ENCODE peak calls at places on chromosomes 5 and 9, in five cellular contexts. L is CD4-positive, CD25-positive, alpha-beta regulatory T cell; I is fibroblast of pulmonary artery; M is dorsolateral prefrontal cortex; A is AG04450. W is an unnamed sample.

GRCh38 chr5:135821802-135822201 is 12.7 kb upstream of the SLC25A48 start:
- DNase-seq in L (no peak), I (no peak), M (no peak), A (no peak), W (no peak)

GRCh38 chr9:22469928-22470544 is 23.4 kb downstream of the DMRTA1 start:
- DNase-seq in L (peak; percentile 39), I (peak; percentile 39), M (peak; percentile 15), A (no peak), W (peak; percentile 12)

GRCh38 chr5:177310332-177310731 is 1.4 kb downstream of the MXD3 start:
- DNase-seq in L (no peak), I (no peak), M (no peak), A (no peak), W (no peak)

GRCh38 chr9:10921671-10922070 is 308.9 kb upstream of the PTPRD start:
- DNase-seq in L (no peak), I (no peak), M (no peak), A (no peak), W (no peak)

GRCh38 chr5:69048233-69048632 is 45.6 kb upstream of the SLC30A5 start:
- DNase-seq in L (peak; percentile 5), I (no peak), M (no peak), A (no peak), W (no peak)

GRCh38 chr5:75885849-75886596 is 168.8 kb upstream of the POC5 start:
- DNase-seq in L (peak; percentile 1), I (no peak), M (no peak), A (no peak), W (no peak)

GRCh38 chr9:114448706-114449105 is 56.6 kb downstream of the WHRN start:
- DNase-seq in L (no peak), I (peak; percentile 3), M (peak; percentile 5), A (no peak), W (peak; percentile 82)

GRCh38 chr5:80492741-80493140 is 4.8 kb downstream of the FAM151B start:
- DNase-seq in L (no peak), I (no peak), M (no peak), A (no peak), W (no peak)

GRCh38 chr5:180334751-180335613 is 18.2 kb downstream of the GFPT2 start:
- DNase-seq in L (no peak), I (no peak), M (no peak), A (no peak), W (no peak)

GRCh38 chr5:90519081-90519480 is 10.3 kb downstream of the LYSMD3 start:
- DNase-seq in L (no peak), I (no peak), M (no peak), A (no peak), W (no peak)

GRCh38 chr9:131402738-131403492 is 9.0 kb downstream of the PRRC2B start:
- DNase-seq in L (no peak), I (peak; percentile 94), M (peak; percentile 92), A (peak; percentile 46), W (no peak)

GRCh38 chr5:170571331-170571731 is 67.5 kb downstream of the KCNIP1 start:
- DNase-seq in L (no peak), I (peak; percentile 20), M (no peak), A (peak; percentile 7), W (no peak)

GRCh38 chr9:95876595-95876994 is 1.1 kb downstream of the ERCC6L2 start:
- DNase-seq in L (peak; percentile 42), I (no peak), M (no peak), A (no peak), W (no peak)

GRCh38 chr9:20683351-20684034 is 566 bp upstream of the FOCAD start:
- DNase-seq in L (peak; percentile 52), I (peak; percentile 89), M (peak; percentile 62), A (no peak), W (peak; percentile 45)

GRCh38 chr9:16704489-16705111 is 165.9 kb downstream of the BNC2 start:
- DNase-seq in L (no peak), I (no peak), M (no peak), A (peak; percentile 55), W (no peak)

GRCh38 chr5:8184455-8185063 is 315.6 kb downstream of the MTRR start:
- DNase-seq in L (peak; percentile 13), I (peak; percentile 19), M (no peak), A (peak; percentile 3), W (no peak)

GRCh38 chr9:127566351-127567001 is 45.6 kb upstream of the STXBP1 start:
- DNase-seq in L (no peak), I (no peak), M (no peak), A (no peak), W (no peak)

GRCh38 chr5:177129206-177129605 is 4.4 kb upstream of the NSD1 start:
- DNase-seq in L (peak; percentile 34), I (no peak), M (no peak), A (no peak), W (no peak)

GRCh38 chr9:69582018-69582417 is 90.2 kb downstream of the APBA1 start:
- DNase-seq in L (no peak), I (no peak), M (no peak), A (no peak), W (no peak)

GRCh38 chr5:100654895-100655294 is 119.7 kb downstream of the FAM174A start:
- DNase-seq in L (no peak), I (no peak), M (no peak), A (no peak), W (no peak)

GRCh38 chr5:140042551-140043507 is at the start of gene NRG2:
- DNase-seq in L (peak; percentile 45), I (peak; percentile 44), M (peak; percentile 73), A (no peak), W (no peak)

GRCh38 chr9:35960029-35960655 is 2.2 kb upstream of the OR2S2 start:
- DNase-seq in L (no peak), I (peak; percentile 75), M (peak; percentile 62), A (peak; percentile 78), W (no peak)

GRCh38 chr5:135075621-135076585 is 41.9 kb upstream of the PITX1 start:
- DNase-seq in L (no peak), I (no peak), M (no peak), A (no peak), W (no peak)

GRCh38 chr9:89363921-89364663 is 45.8 kb downstream of the SECISBP2 start:
- DNase-seq in L (no peak), I (no peak), M (peak; percentile 6), A (no peak), W (no peak)

GRCh38 chr9:83339435-83339834 is 198.8 kb downstream of the FRMD3 start:
- DNase-seq in L (no peak), I (no peak), M (no peak), A (no peak), W (no peak)

GRCh38 chr5:36156124-36156601 is 4.3 kb downstream of the SKP2 start:
- DNase-seq in L (no peak), I (peak; percentile 36), M (no peak), A (peak; percentile 43), W (no peak)

GRCh38 chr5:34827594-34828506 is 11.1 kb upstream of the TTC23L start:
- DNase-seq in L (no peak), I (no peak), M (no peak), A (no peak), W (no peak)

GRCh38 chr5:38847549-38848341 is 1.9 kb downstream of the OSMR start:
- DNase-seq in L (no peak), I (no peak), M (no peak), A (no peak), W (no peak)

GRCh38 chr5:180441577-180441976 is 52.6 kb upstream of the CNOT6 start:
- DNase-seq in L (no peak), I (peak; percentile 47), M (no peak), A (no peak), W (no peak)

GRCh38 chr5:5343581-5343980 is 78.9 kb upstream of the ICE1 start:
- DNase-seq in L (no peak), I (no peak), M (no peak), A (no peak), W (no peak)

GRCh38 chr9:88076286-88077070 is 61.8 kb downstream of the SPATA31C2 start:
- DNase-seq in L (peak; percentile 23), I (peak; percentile 74), M (peak; percentile 67), A (peak; percentile 16), W (peak; percentile 70)

GRCh38 chr9:129138144-129138462 is 26.9 kb downstream of the PTPA start:
- DNase-seq in L (no peak), I (no peak), M (no peak), A (no peak), W (no peak)

GRCh38 chr9:129138476-129139232 is 27.4 kb downstream of the PTPA start:
- DNase-seq in L (no peak), I (peak; percentile 60), M (no peak), A (no peak), W (no peak)

GRCh38 chr9:129140397-129141065 is 29.3 kb downstream of the PTPA start:
- DNase-seq in L (no peak), I (peak; percentile 57), M (peak; percentile 20), A (no peak), W (peak; percentile 39)

GRCh38 chr9:129139993-129140396 is 28.8 kb downstream of the PTPA start:
- DNase-seq in L (peak; percentile 91), I (peak; percentile 100), M (peak; percentile 95), A (peak; percentile 99), W (peak; percentile 91)

DNA sequence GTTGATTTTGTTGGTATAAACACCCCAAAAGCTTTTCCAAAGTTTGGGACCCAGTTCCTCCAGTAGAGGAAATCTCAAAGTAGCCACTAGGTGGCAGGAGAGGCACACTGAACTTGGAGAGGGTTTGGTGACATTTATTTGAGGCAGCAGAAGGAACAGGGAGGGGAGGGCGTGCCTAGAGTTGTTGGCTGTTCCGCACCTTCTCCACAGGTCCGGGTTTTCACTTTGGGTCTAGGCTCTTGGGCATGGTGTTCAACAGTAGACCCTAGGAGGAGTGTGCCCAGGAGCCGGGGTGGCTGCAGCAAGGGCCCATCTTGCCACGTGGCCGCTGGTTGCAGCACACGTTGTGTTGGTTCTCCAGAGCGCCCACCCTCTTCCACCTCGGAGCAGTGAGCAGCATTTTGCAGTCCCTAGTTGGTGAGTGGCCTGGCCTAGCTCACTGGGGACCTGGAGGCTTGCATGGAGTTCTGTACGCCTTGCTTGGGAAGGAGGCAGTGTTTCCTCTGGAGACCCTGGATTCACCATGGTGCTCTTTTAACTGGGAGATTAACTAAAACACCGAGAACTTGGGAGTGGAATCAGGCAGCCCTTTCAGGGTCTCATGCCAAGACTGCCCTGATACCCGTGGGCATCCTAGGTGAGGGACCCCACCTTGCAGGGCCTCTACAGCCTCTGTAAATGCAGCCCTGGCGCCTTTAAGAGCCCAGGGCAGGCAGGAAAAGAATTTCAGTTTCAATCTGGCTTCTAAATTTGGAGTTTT is 28.2 kb downstream of the PTPA start:
- DNase-seq in L (peak; percentile 88), I (peak; percentile 91), M (peak; percentile 85), A (peak; percentile 59), W (peak; percentile 84)
- H3K4me3 ChIP-seq in L (peak overlapping the region; percentile 82), I (peak overlapping the region; percentile 41), M (peak overlapping the region; percentile 44), A (peak overlapping the region; percentile 56), W (no peak overlapping the region)

DNA sequence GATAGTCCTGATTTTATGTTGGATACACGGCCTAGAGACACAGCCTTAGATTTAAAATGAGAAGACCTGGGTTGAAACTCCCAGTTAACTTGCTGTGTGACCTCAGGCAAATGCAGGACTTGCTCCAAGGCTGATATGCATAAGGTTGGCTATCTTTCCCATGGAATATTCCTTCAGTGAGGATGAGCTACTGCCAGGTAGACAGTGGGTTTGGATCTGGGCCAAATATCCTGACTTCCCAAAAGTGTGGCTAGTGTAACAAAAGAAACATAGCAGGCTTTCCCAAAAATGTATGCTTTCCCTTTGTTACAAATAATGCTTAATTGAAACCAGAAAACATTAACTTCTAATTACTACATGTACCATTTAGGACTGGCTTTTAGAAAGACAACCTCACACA is 697 bp upstream of the XPA start:
- DNase-seq in L (no peak), I (no peak), M (no peak), A (no peak), W (no peak)
- H3K4me3 ChIP-seq in L (peak overlapping the region; percentile 77), I (no peak overlapping the region), M (peak overlapping the region; percentile 93), A (no peak overlapping the region), W (no peak overlapping the region)

GRCh38 chr5:374631-375335 is 53.3 kb downstream of the AHRR start:
- DNase-seq in L (no peak), I (no peak), M (peak; percentile 4), A (no peak), W (peak; percentile 0)
- H3K4me3 ChIP-seq in L (no peak overlapping the region), I (no peak overlapping the region), M (no peak overlapping the region), A (no peak overlapping the region), W (no peak overlapping the region)

GRCh38 chr5:126846756-126847155 is 69.8 kb downstream of the LMNB1 start:
- DNase-seq in L (no peak), I (no peak), M (no peak), A (no peak), W (no peak)
- H3K4me3 ChIP-seq in L (peak overlapping the region; percentile 0), I (no peak overlapping the region), M (no peak overlapping the region), A (no peak overlapping the region), W (no peak overlapping the region)